ENCODE peak calls at places on chromosomes 13 and 19, in seven cellular contexts. One of them, this sample, is unnamed.

GRCh38 chr19:6847828-6848200 is 39.6 kb upstream of the ADGRE1 start:
- DNase-seq in ACHN: no peak
- DNase-seq in stimulated activated CD4-positive, alpha-beta T cell treated with anti-CD3 and anti-CD28 coated beads, Interleukin-15, amount 100 ng/mL, for 24 hours: no peak
- DNase-seq in GDM1: no peak
- DNase-seq in amniotic stem cell: no peak
- DNase-seq in activated CD8-positive, alpha-beta memory T cell treated with anti-CD3 and anti-CD28 coated beads for 48 hours: no peak
- DNase-seq in stromal cell of bone marrow: no peak
- DNase-seq in this sample: no peak

GRCh38 chr13:60591348-60591747 is 194.3 kb downstream of the TDRD3 start:
- DNase-seq in ACHN: no peak
- DNase-seq in stimulated activated CD4-positive, alpha-beta T cell treated with anti-CD3 and anti-CD28 coated beads, Interleukin-15, amount 100 ng/mL, for 24 hours: no peak
- DNase-seq in GDM1: no peak
- DNase-seq in amniotic stem cell: no peak
- DNase-seq in activated CD8-positive, alpha-beta memory T cell treated with anti-CD3 and anti-CD28 coated beads for 48 hours: no peak
- DNase-seq in stromal cell of bone marrow: peak
- DNase-seq in this sample: no peak

GRCh38 chr13:76722782-76723181 is 163.4 kb downstream of the KCTD12 start:
- DNase-seq in ACHN: no peak
- DNase-seq in stimulated activated CD4-positive, alpha-beta T cell treated with anti-CD3 and anti-CD28 coated beads, Interleukin-15, amount 100 ng/mL, for 24 hours: no peak
- DNase-seq in GDM1: no peak
- DNase-seq in amniotic stem cell: no peak
- DNase-seq in activated CD8-positive, alpha-beta memory T cell treated with anti-CD3 and anti-CD28 coated beads for 48 hours: no peak
- DNase-seq in stromal cell of bone marrow: no peak
- DNase-seq in this sample: no peak

GRCh38 chr19:18735324-18735723 is 51.8 kb downstream of the CRTC1 start:
- DNase-seq in ACHN: no peak
- DNase-seq in stimulated activated CD4-positive, alpha-beta T cell treated with anti-CD3 and anti-CD28 coated beads, Interleukin-15, amount 100 ng/mL, for 24 hours: no peak
- DNase-seq in GDM1: no peak
- DNase-seq in amniotic stem cell: no peak
- DNase-seq in activated CD8-positive, alpha-beta memory T cell treated with anti-CD3 and anti-CD28 coated beads for 48 hours: no peak
- DNase-seq in stromal cell of bone marrow: no peak
- DNase-seq in this sample: no peak

GRCh38 chr13:47545206-47545605 is 455.9 kb downstream of the SUCLA2 start:
- DNase-seq in ACHN: no peak
- DNase-seq in stimulated activated CD4-positive, alpha-beta T cell treated with anti-CD3 and anti-CD28 coated beads, Interleukin-15, amount 100 ng/mL, for 24 hours: no peak
- DNase-seq in GDM1: no peak
- DNase-seq in amniotic stem cell: no peak
- DNase-seq in activated CD8-positive, alpha-beta memory T cell treated with anti-CD3 and anti-CD28 coated beads for 48 hours: no peak
- DNase-seq in stromal cell of bone marrow: no peak
- DNase-seq in this sample: no peak

GRCh38 chr19:794989-795658 is 2.1 kb upstream of the PTBP1 start:
- DNase-seq in ACHN: no peak
- DNase-seq in stimulated activated CD4-positive, alpha-beta T cell treated with anti-CD3 and anti-CD28 coated beads, Interleukin-15, amount 100 ng/mL, for 24 hours: no peak
- DNase-seq in GDM1: no peak
- DNase-seq in amniotic stem cell: no peak
- DNase-seq in activated CD8-positive, alpha-beta memory T cell treated with anti-CD3 and anti-CD28 coated beads for 48 hours: no peak
- DNase-seq in stromal cell of bone marrow: no peak
- DNase-seq in this sample: no peak

GRCh38 chr19:8655340-8655709 is 24.9 kb downstream of the NFILZ start:
- DNase-seq in ACHN: no peak
- DNase-seq in stimulated activated CD4-positive, alpha-beta T cell treated with anti-CD3 and anti-CD28 coated beads, Interleukin-15, amount 100 ng/mL, for 24 hours: peak
- DNase-seq in GDM1: no peak
- DNase-seq in amniotic stem cell: no peak
- DNase-seq in activated CD8-positive, alpha-beta memory T cell treated with anti-CD3 and anti-CD28 coated beads for 48 hours: no peak
- DNase-seq in stromal cell of bone marrow: no peak
- DNase-seq in this sample: no peak

GRCh38 chr19:13366529-13367143 is 139.6 kb downstream of the CACNA1A start:
- DNase-seq in ACHN: peak
- DNase-seq in stimulated activated CD4-positive, alpha-beta T cell treated with anti-CD3 and anti-CD28 coated beads, Interleukin-15, amount 100 ng/mL, for 24 hours: no peak
- DNase-seq in GDM1: no peak
- DNase-seq in amniotic stem cell: no peak
- DNase-seq in activated CD8-positive, alpha-beta memory T cell treated with anti-CD3 and anti-CD28 coated beads for 48 hours: no peak
- DNase-seq in stromal cell of bone marrow: peak
- DNase-seq in this sample: no peak

GRCh38 chr19:13868663-13869062 is 8.3 kb upstream of the NANOS3 start:
- DNase-seq in ACHN: no peak
- DNase-seq in stimulated activated CD4-positive, alpha-beta T cell treated with anti-CD3 and anti-CD28 coated beads, Interleukin-15, amount 100 ng/mL, for 24 hours: no peak
- DNase-seq in GDM1: no peak
- DNase-seq in amniotic stem cell: no peak
- DNase-seq in activated CD8-positive, alpha-beta memory T cell treated with anti-CD3 and anti-CD28 coated beads for 48 hours: no peak
- DNase-seq in stromal cell of bone marrow: no peak
- DNase-seq in this sample: no peak

GRCh38 chr19:16382775-16383543 is 58.3 kb downstream of the KLF2 start:
- DNase-seq in ACHN: peak
- DNase-seq in stimulated activated CD4-positive, alpha-beta T cell treated with anti-CD3 and anti-CD28 coated beads, Interleukin-15, amount 100 ng/mL, for 24 hours: peak
- DNase-seq in GDM1: peak
- DNase-seq in amniotic stem cell: peak
- DNase-seq in activated CD8-positive, alpha-beta memory T cell treated with anti-CD3 and anti-CD28 coated beads for 48 hours: no peak
- DNase-seq in stromal cell of bone marrow: peak
- DNase-seq in this sample: peak

GRCh38 chr13:84360843-84361242 is 478.6 kb upstream of the SLITRK1 start:
- DNase-seq in ACHN: no peak
- DNase-seq in stimulated activated CD4-positive, alpha-beta T cell treated with anti-CD3 and anti-CD28 coated beads, Interleukin-15, amount 100 ng/mL, for 24 hours: no peak
- DNase-seq in GDM1: no peak
- DNase-seq in amniotic stem cell: no peak
- DNase-seq in activated CD8-positive, alpha-beta memory T cell treated with anti-CD3 and anti-CD28 coated beads for 48 hours: no peak
- DNase-seq in stromal cell of bone marrow: no peak
- DNase-seq in this sample: no peak

GRCh38 chr19:3184847-3185481 is 766 bp upstream of the NCLN start:
- DNase-seq in ACHN: no peak
- DNase-seq in stimulated activated CD4-positive, alpha-beta T cell treated with anti-CD3 and anti-CD28 coated beads, Interleukin-15, amount 100 ng/mL, for 24 hours: peak
- DNase-seq in GDM1: peak
- DNase-seq in amniotic stem cell: peak
- DNase-seq in activated CD8-positive, alpha-beta memory T cell treated with anti-CD3 and anti-CD28 coated beads for 48 hours: no peak
- DNase-seq in stromal cell of bone marrow: no peak
- DNase-seq in this sample: peak

GRCh38 chr19:2239173-2239572 is 2.5 kb downstream of the SF3A2 start:
- DNase-seq in ACHN: no peak
- DNase-seq in stimulated activated CD4-positive, alpha-beta T cell treated with anti-CD3 and anti-CD28 coated beads, Interleukin-15, amount 100 ng/mL, for 24 hours: no peak
- DNase-seq in GDM1: no peak
- DNase-seq in amniotic stem cell: no peak
- DNase-seq in activated CD8-positive, alpha-beta memory T cell treated with anti-CD3 and anti-CD28 coated beads for 48 hours: no peak
- DNase-seq in stromal cell of bone marrow: no peak
- DNase-seq in this sample: no peak